ENCODE peak calls at places on chromosomes 11 and 22, in ten cellular contexts. One of them, this sample, is unnamed.

GRCh38 chr11:116255234-116255953 is 517.4 kb downstream of the BUD13 start:
- DNase-seq in activated T-cell treated with anti-CD3 and anti-CD28 coated beads, Interleukin-2, amount 50 U/mL, for 1 hour: no peak
- DNase-seq in neural crest cell: no peak
- DNase-seq in astrocyte: no peak
- DNase-seq in H9: no peak
- DNase-seq in activated gamma-delta T cell treated with anti-CD3 and anti-CD28 coated beads, Interleukin-2, amount 50 U/mL, for 16 hours: no peak
- DNase-seq in KG1: no peak
- DNase-seq in effector memory CD4-positive, alpha-beta T cell: no peak
- DNase-seq in A172: no peak
- DNase-seq in BJ: no peak
- DNase-seq in this sample: no peak

GRCh38 chr22:40044870-40045834 is 50.4 kb downstream of the FAM83F start:
- DNase-seq in activated T-cell treated with anti-CD3 and anti-CD28 coated beads, Interleukin-2, amount 50 U/mL, for 1 hour: peak
- DNase-seq in neural crest cell: no peak
- DNase-seq in astrocyte: peak
- DNase-seq in H9: peak
- DNase-seq in activated gamma-delta T cell treated with anti-CD3 and anti-CD28 coated beads, Interleukin-2, amount 50 U/mL, for 16 hours: peak
- DNase-seq in KG1: peak
- DNase-seq in effector memory CD4-positive, alpha-beta T cell: peak
- DNase-seq in A172: peak
- DNase-seq in BJ: no peak
- DNase-seq in this sample: peak

GRCh38 chr22:46638601-46639431 is 18.6 kb downstream of the GRAMD4 start:
- DNase-seq in activated T-cell treated with anti-CD3 and anti-CD28 coated beads, Interleukin-2, amount 50 U/mL, for 1 hour: no peak
- DNase-seq in neural crest cell: no peak
- DNase-seq in astrocyte: peak
- DNase-seq in H9: no peak
- DNase-seq in activated gamma-delta T cell treated with anti-CD3 and anti-CD28 coated beads, Interleukin-2, amount 50 U/mL, for 16 hours: no peak
- DNase-seq in KG1: no peak
- DNase-seq in effector memory CD4-positive, alpha-beta T cell: no peak
- DNase-seq in A172: no peak
- DNase-seq in BJ: no peak
- DNase-seq in this sample: no peak

GRCh38 chr11:128553662-128554392 is 33.5 kb downstream of the ETS1 start:
- DNase-seq in activated T-cell treated with anti-CD3 and anti-CD28 coated beads, Interleukin-2, amount 50 U/mL, for 1 hour: no peak
- DNase-seq in neural crest cell: no peak
- DNase-seq in astrocyte: no peak
- DNase-seq in H9: no peak
- DNase-seq in activated gamma-delta T cell treated with anti-CD3 and anti-CD28 coated beads, Interleukin-2, amount 50 U/mL, for 16 hours: no peak
- DNase-seq in KG1: no peak
- DNase-seq in effector memory CD4-positive, alpha-beta T cell: no peak
- DNase-seq in A172: peak
- DNase-seq in BJ: no peak
- DNase-seq in this sample: no peak

GRCh38 chr11:898160-898517 is 12.5 kb downstream of the CHID1 start:
- DNase-seq in activated T-cell treated with anti-CD3 and anti-CD28 coated beads, Interleukin-2, amount 50 U/mL, for 1 hour: no peak
- DNase-seq in neural crest cell: no peak
- DNase-seq in astrocyte: no peak
- DNase-seq in H9: peak
- DNase-seq in activated gamma-delta T cell treated with anti-CD3 and anti-CD28 coated beads, Interleukin-2, amount 50 U/mL, for 16 hours: no peak
- DNase-seq in KG1: no peak
- DNase-seq in effector memory CD4-positive, alpha-beta T cell: no peak
- DNase-seq in A172: peak
- DNase-seq in BJ: no peak
- DNase-seq in this sample: peak

GRCh38 chr11:61482513-61482912 is 26.0 kb upstream of the LRRC10B start:
- DNase-seq in activated T-cell treated with anti-CD3 and anti-CD28 coated beads, Interleukin-2, amount 50 U/mL, for 1 hour: peak
- DNase-seq in neural crest cell: peak
- DNase-seq in astrocyte: no peak
- DNase-seq in H9: peak
- DNase-seq in activated gamma-delta T cell treated with anti-CD3 and anti-CD28 coated beads, Interleukin-2, amount 50 U/mL, for 16 hours: no peak
- DNase-seq in KG1: no peak
- DNase-seq in effector memory CD4-positive, alpha-beta T cell: no peak
- DNase-seq in A172: no peak
- DNase-seq in BJ: no peak
- DNase-seq in this sample: no peak

GRCh38 chr11:73851046-73851764 is 25.4 kb downstream of the COA4 start:
- DNase-seq in activated T-cell treated with anti-CD3 and anti-CD28 coated beads, Interleukin-2, amount 50 U/mL, for 1 hour: no peak
- DNase-seq in neural crest cell: no peak
- DNase-seq in astrocyte: no peak
- DNase-seq in H9: no peak
- DNase-seq in activated gamma-delta T cell treated with anti-CD3 and anti-CD28 coated beads, Interleukin-2, amount 50 U/mL, for 16 hours: no peak
- DNase-seq in KG1: no peak
- DNase-seq in effector memory CD4-positive, alpha-beta T cell: no peak
- DNase-seq in A172: no peak
- DNase-seq in BJ: no peak
- DNase-seq in this sample: no peak

GRCh38 chr11:36683823-36684222 is 85.8 kb upstream of the RAG2 start:
- DNase-seq in activated T-cell treated with anti-CD3 and anti-CD28 coated beads, Interleukin-2, amount 50 U/mL, for 1 hour: no peak
- DNase-seq in neural crest cell: no peak
- DNase-seq in astrocyte: no peak
- DNase-seq in H9: no peak
- DNase-seq in activated gamma-delta T cell treated with anti-CD3 and anti-CD28 coated beads, Interleukin-2, amount 50 U/mL, for 16 hours: no peak
- DNase-seq in KG1: no peak
- DNase-seq in effector memory CD4-positive, alpha-beta T cell: no peak
- DNase-seq in A172: no peak
- DNase-seq in BJ: no peak
- DNase-seq in this sample: no peak

GRCh38 chr11:61057615-61058014 is 44.7 kb upstream of the CD5 start:
- DNase-seq in activated T-cell treated with anti-CD3 and anti-CD28 coated beads, Interleukin-2, amount 50 U/mL, for 1 hour: no peak
- DNase-seq in neural crest cell: no peak
- DNase-seq in astrocyte: no peak
- DNase-seq in H9: no peak
- DNase-seq in activated gamma-delta T cell treated with anti-CD3 and anti-CD28 coated beads, Interleukin-2, amount 50 U/mL, for 16 hours: no peak
- DNase-seq in KG1: no peak
- DNase-seq in effector memory CD4-positive, alpha-beta T cell: no peak
- DNase-seq in A172: no peak
- DNase-seq in BJ: no peak
- DNase-seq in this sample: no peak

GRCh38 chr11:2306971-2307732 is 5.3 kb downstream of the TSPAN32 start:
- DNase-seq in activated T-cell treated with anti-CD3 and anti-CD28 coated beads, Interleukin-2, amount 50 U/mL, for 1 hour: no peak
- DNase-seq in neural crest cell: no peak
- DNase-seq in astrocyte: peak
- DNase-seq in H9: peak
- DNase-seq in activated gamma-delta T cell treated with anti-CD3 and anti-CD28 coated beads, Interleukin-2, amount 50 U/mL, for 16 hours: no peak
- DNase-seq in KG1: no peak
- DNase-seq in effector memory CD4-positive, alpha-beta T cell: no peak
- DNase-seq in A172: peak
- DNase-seq in BJ: no peak
- DNase-seq in this sample: no peak

GRCh38 chr11:133399855-133400625 is 132.3 kb downstream of the OPCML start:
- DNase-seq in activated T-cell treated with anti-CD3 and anti-CD28 coated beads, Interleukin-2, amount 50 U/mL, for 1 hour: no peak
- DNase-seq in neural crest cell: no peak
- DNase-seq in astrocyte: no peak
- DNase-seq in H9: no peak
- DNase-seq in activated gamma-delta T cell treated with anti-CD3 and anti-CD28 coated beads, Interleukin-2, amount 50 U/mL, for 16 hours: no peak
- DNase-seq in KG1: no peak
- DNase-seq in effector memory CD4-positive, alpha-beta T cell: no peak
- DNase-seq in A172: no peak
- DNase-seq in BJ: no peak
- DNase-seq in this sample: no peak

GRCh38 chr11:129312741-129313587 is 62.7 kb upstream of the BARX2 start:
- DNase-seq in activated T-cell treated with anti-CD3 and anti-CD28 coated beads, Interleukin-2, amount 50 U/mL, for 1 hour: no peak
- DNase-seq in neural crest cell: no peak
- DNase-seq in astrocyte: no peak
- DNase-seq in H9: peak
- DNase-seq in activated gamma-delta T cell treated with anti-CD3 and anti-CD28 coated beads, Interleukin-2, amount 50 U/mL, for 16 hours: no peak
- DNase-seq in KG1: no peak
- DNase-seq in effector memory CD4-positive, alpha-beta T cell: no peak
- DNase-seq in A172: no peak
- DNase-seq in BJ: no peak
- DNase-seq in this sample: no peak

GRCh38 chr11:123624974-123625373 is 29.4 kb downstream of the SCN3B start:
- DNase-seq in activated T-cell treated with anti-CD3 and anti-CD28 coated beads, Interleukin-2, amount 50 U/mL, for 1 hour: no peak
- DNase-seq in neural crest cell: no peak
- DNase-seq in astrocyte: no peak
- DNase-seq in H9: no peak
- DNase-seq in activated gamma-delta T cell treated with anti-CD3 and anti-CD28 coated beads, Interleukin-2, amount 50 U/mL, for 16 hours: no peak
- DNase-seq in KG1: no peak
- DNase-seq in effector memory CD4-positive, alpha-beta T cell: no peak
- DNase-seq in A172: no peak
- DNase-seq in BJ: no peak
- DNase-seq in this sample: no peak

GRCh38 chr22:37032535-37033460 is 13.3 kb downstream of the MPST start:
- DNase-seq in activated T-cell treated with anti-CD3 and anti-CD28 coated beads, Interleukin-2, amount 50 U/mL, for 1 hour: no peak
- DNase-seq in neural crest cell: no peak
- DNase-seq in astrocyte: peak
- DNase-seq in H9: no peak
- DNase-seq in activated gamma-delta T cell treated with anti-CD3 and anti-CD28 coated beads, Interleukin-2, amount 50 U/mL, for 16 hours: no peak
- DNase-seq in KG1: no peak
- DNase-seq in effector memory CD4-positive, alpha-beta T cell: no peak
- DNase-seq in A172: peak
- DNase-seq in BJ: no peak
- DNase-seq in this sample: peak

GRCh38 chr22:37525073-37525745 is 6.0 kb upstream of the CARD10 start:
- DNase-seq in activated T-cell treated with anti-CD3 and anti-CD28 coated beads, Interleukin-2, amount 50 U/mL, for 1 hour: no peak
- DNase-seq in neural crest cell: no peak
- DNase-seq in astrocyte: peak
- DNase-seq in H9: no peak
- DNase-seq in activated gamma-delta T cell treated with anti-CD3 and anti-CD28 coated beads, Interleukin-2, amount 50 U/mL, for 16 hours: no peak
- DNase-seq in KG1: no peak
- DNase-seq in effector memory CD4-positive, alpha-beta T cell: no peak
- DNase-seq in A172: peak
- DNase-seq in BJ: peak
- DNase-seq in this sample: peak

GRCh38 chr11:66367561-66368312 is 3.8 kb downstream of the SLC29A2 start:
- DNase-seq in activated T-cell treated with anti-CD3 and anti-CD28 coated beads, Interleukin-2, amount 50 U/mL, for 1 hour: no peak
- DNase-seq in neural crest cell: no peak
- DNase-seq in astrocyte: no peak
- DNase-seq in H9: no peak
- DNase-seq in activated gamma-delta T cell treated with anti-CD3 and anti-CD28 coated beads, Interleukin-2, amount 50 U/mL, for 16 hours: no peak
- DNase-seq in KG1: no peak
- DNase-seq in effector memory CD4-positive, alpha-beta T cell: no peak
- DNase-seq in A172: no peak
- DNase-seq in BJ: no peak
- DNase-seq in this sample: no peak

GRCh38 chr11:1938343-1939005 is 8.7 kb upstream of the MRPL23 start:
- DNase-seq in activated T-cell treated with anti-CD3 and anti-CD28 coated beads, Interleukin-2, amount 50 U/mL, for 1 hour: no peak
- DNase-seq in neural crest cell: no peak
- DNase-seq in astrocyte: no peak
- DNase-seq in H9: no peak
- DNase-seq in activated gamma-delta T cell treated with anti-CD3 and anti-CD28 coated beads, Interleukin-2, amount 50 U/mL, for 16 hours: no peak
- DNase-seq in KG1: no peak
- DNase-seq in effector memory CD4-positive, alpha-beta T cell: no peak
- DNase-seq in A172: no peak
- DNase-seq in BJ: no peak
- DNase-seq in this sample: no peak

GRCh38 chr11:93166867-93167266 is 30.9 kb downstream of the SLC36A4 start:
- DNase-seq in activated T-cell treated with anti-CD3 and anti-CD28 coated beads, Interleukin-2, amount 50 U/mL, for 1 hour: no peak
- DNase-seq in neural crest cell: no peak
- DNase-seq in astrocyte: no peak
- DNase-seq in H9: no peak
- DNase-seq in activated gamma-delta T cell treated with anti-CD3 and anti-CD28 coated beads, Interleukin-2, amount 50 U/mL, for 16 hours: no peak
- DNase-seq in KG1: peak
- DNase-seq in effector memory CD4-positive, alpha-beta T cell: no peak
- DNase-seq in A172: no peak
- DNase-seq in BJ: no peak
- DNase-seq in this sample: no peak

GRCh38 chr11:57571631-57572030 is 4.2 kb upstream of the UBE2L6 start:
- DNase-seq in activated T-cell treated with anti-CD3 and anti-CD28 coated beads, Interleukin-2, amount 50 U/mL, for 1 hour: no peak
- DNase-seq in neural crest cell: no peak
- DNase-seq in astrocyte: no peak
- DNase-seq in H9: no peak
- DNase-seq in activated gamma-delta T cell treated with anti-CD3 and anti-CD28 coated beads, Interleukin-2, amount 50 U/mL, for 16 hours: no peak
- DNase-seq in KG1: peak
- DNase-seq in effector memory CD4-positive, alpha-beta T cell: no peak
- DNase-seq in A172: no peak
- DNase-seq in BJ: no peak
- DNase-seq in this sample: no peak

GRCh38 chr22:20435436-20436308 is 2.0 kb downstream of the SCARF2 start:
- DNase-seq in activated T-cell treated with anti-CD3 and anti-CD28 coated beads, Interleukin-2, amount 50 U/mL, for 1 hour: no peak
- DNase-seq in neural crest cell: no peak
- DNase-seq in astrocyte: no peak
- DNase-seq in H9: no peak
- DNase-seq in activated gamma-delta T cell treated with anti-CD3 and anti-CD28 coated beads, Interleukin-2, amount 50 U/mL, for 16 hours: no peak
- DNase-seq in KG1: no peak
- DNase-seq in effector memory CD4-positive, alpha-beta T cell: no peak
- DNase-seq in A172: no peak
- DNase-seq in BJ: no peak
- DNase-seq in this sample: no peak

GRCh38 chr11:15591112-15591537 is 476.4 kb downstream of the INSC start:
- DNase-seq in activated T-cell treated with anti-CD3 and anti-CD28 coated beads, Interleukin-2, amount 50 U/mL, for 1 hour: no peak
- DNase-seq in neural crest cell: no peak
- DNase-seq in astrocyte: no peak
- DNase-seq in H9: no peak
- DNase-seq in activated gamma-delta T cell treated with anti-CD3 and anti-CD28 coated beads, Interleukin-2, amount 50 U/mL, for 16 hours: no peak
- DNase-seq in KG1: no peak
- DNase-seq in effector memory CD4-positive, alpha-beta T cell: no peak
- DNase-seq in A172: no peak
- DNase-seq in BJ: no peak
- DNase-seq in this sample: no peak

This sample was measured in RWPE1.